ENCODE peak calls at places on chromosomes 2 and 18, in six cellular contexts. One of them, this sample, is unnamed.

GRCh38 chr18:961644-962355 is 57.1 kb downstream of the ADCYAP1 start:
- DNase-seq in cardiac muscle cell: peak; percentile 74
- DNase-seq in AG04450: peak; percentile 7
- DNase-seq in kidney: peak; percentile 66
- DNase-seq in DND-41: peak; percentile 66
- DNase-seq in uterus: peak; percentile 47
- DNase-seq in this sample: peak; percentile 43

GRCh38 chr2:30514134-30514860 is 67.3 kb downstream of the LCLAT1 start:
- DNase-seq in cardiac muscle cell: peak; percentile 61
- DNase-seq in uterus: no peak
- DNase-seq in kidney: no peak
- DNase-seq in DND-41: no peak
- DNase-seq in AG04450: peak; percentile 72
- DNase-seq in this sample: peak; percentile 75

GRCh38 chr18:78903436-78904178 is 76.0 kb upstream of the SALL3 start:
- DNase-seq in kidney: peak; percentile 37
- DNase-seq in DND-41: no peak
- DNase-seq in cardiac muscle cell: no peak
- DNase-seq in uterus: no peak
- DNase-seq in AG04450: no peak
- DNase-seq in this sample: no peak

GRCh38 chr2:239929504-239929903 is 95.6 kb downstream of the NDUFA10 start:
- DNase-seq in DND-41: no peak
- DNase-seq in AG04450: no peak
- DNase-seq in uterus: peak; percentile 4
- DNase-seq in kidney: peak; percentile 37
- DNase-seq in cardiac muscle cell: no peak
- DNase-seq in this sample: no peak

GRCh38 chr2:47217277-47217676 is 62.2 kb upstream of the STPG4 start:
- DNase-seq in DND-41: no peak
- DNase-seq in kidney: no peak
- DNase-seq in AG04450: no peak
- DNase-seq in cardiac muscle cell: no peak
- DNase-seq in uterus: no peak
- DNase-seq in this sample: no peak

GRCh38 chr2:101255501-101255900 is 2.8 kb downstream of the CNOT11 start:
- DNase-seq in uterus: no peak
- DNase-seq in kidney: no peak
- DNase-seq in DND-41: no peak
- DNase-seq in cardiac muscle cell: peak; percentile 27
- DNase-seq in AG04450: no peak
- DNase-seq in this sample: peak; percentile 25

GRCh38 chr2:3257166-3257565 is 120.5 kb downstream of the EIPR1 start:
- DNase-seq in uterus: no peak
- DNase-seq in kidney: no peak
- DNase-seq in cardiac muscle cell: no peak
- DNase-seq in DND-41: no peak
- DNase-seq in AG04450: no peak
- DNase-seq in this sample: peak; percentile 27

GRCh38 chr2:224952942-224953657 is 89.2 kb downstream of the DOCK10 start:
- DNase-seq in AG04450: no peak
- DNase-seq in DND-41: peak; percentile 66
- DNase-seq in cardiac muscle cell: no peak
- DNase-seq in kidney: no peak
- DNase-seq in uterus: no peak
- DNase-seq in this sample: no peak

GRCh38 chr2:121038831-121039230 is 246.2 kb downstream of the TFCP2L1 start:
- DNase-seq in DND-41: no peak
- DNase-seq in AG04450: no peak
- DNase-seq in uterus: no peak
- DNase-seq in cardiac muscle cell: no peak
- DNase-seq in kidney: peak; percentile 84
- DNase-seq in this sample: no peak

GRCh38 chr2:127843677-127844076 is 14.3 kb downstream of the POLR2D start:
- DNase-seq in kidney: no peak
- DNase-seq in DND-41: no peak
- DNase-seq in uterus: no peak
- DNase-seq in cardiac muscle cell: no peak
- DNase-seq in AG04450: no peak
- DNase-seq in this sample: no peak

GRCh38 chr2:241912021-241912555 is 42.6 kb downstream of the RTP5 start:
- DNase-seq in kidney: no peak
- DNase-seq in cardiac muscle cell: no peak
- DNase-seq in AG04450: no peak
- DNase-seq in uterus: no peak
- DNase-seq in DND-41: no peak
- DNase-seq in this sample: no peak

GRCh38 chr2:172976076-172976579 is 99.5 kb upstream of the MAP3K20 start:
- DNase-seq in AG04450: no peak
- DNase-seq in kidney: no peak
- DNase-seq in cardiac muscle cell: no peak
- DNase-seq in uterus: no peak
- DNase-seq in DND-41: no peak
- DNase-seq in this sample: no peak

GRCh38 chr2:175251425-175252041 is 70.0 kb upstream of the ATP5MC3 start:
- DNase-seq in kidney: no peak
- DNase-seq in DND-41: peak; percentile 24
- DNase-seq in cardiac muscle cell: peak; percentile 60
- DNase-seq in AG04450: no peak
- DNase-seq in uterus: no peak
- DNase-seq in this sample: peak; percentile 35

GRCh38 chr18:10681581-10682367 is 155.9 kb downstream of the NAPG start:
- DNase-seq in DND-41: no peak
- DNase-seq in kidney: peak; percentile 49
- DNase-seq in uterus: no peak
- DNase-seq in cardiac muscle cell: no peak
- DNase-seq in AG04450: no peak
- DNase-seq in this sample: peak; percentile 73

GRCh38 chr2:128560718-128561117 is 242.1 kb upstream of the HS6ST1 start:
- DNase-seq in DND-41: no peak
- DNase-seq in kidney: no peak
- DNase-seq in AG04450: no peak
- DNase-seq in cardiac muscle cell: peak; percentile 38
- DNase-seq in uterus: no peak
- DNase-seq in this sample: no peak

GRCh38 chr2:124286089-124286783 is 261.1 kb downstream of the CNTNAP5 start:
- DNase-seq in cardiac muscle cell: peak; percentile 65
- DNase-seq in AG04450: no peak
- DNase-seq in DND-41: no peak
- DNase-seq in uterus: no peak
- DNase-seq in kidney: no peak
- DNase-seq in this sample: no peak

GRCh38 chr2:35462226-35462983 is 893.2 kb upstream of the CRIM1 start:
- DNase-seq in uterus: no peak
- DNase-seq in cardiac muscle cell: peak; percentile 6
- DNase-seq in AG04450: no peak
- DNase-seq in kidney: no peak
- DNase-seq in DND-41: no peak
- DNase-seq in this sample: peak; percentile 27

GRCh38 chr18:46466236-46467160 is 190.5 kb downstream of the LOXHD1 start:
- DNase-seq in AG04450: no peak
- DNase-seq in cardiac muscle cell: no peak
- DNase-seq in uterus: no peak
- DNase-seq in DND-41: no peak
- DNase-seq in kidney: no peak
- DNase-seq in this sample: no peak

GRCh38 chr2:200618590-200619021 is 32.8 kb downstream of the AOX1 start:
- DNase-seq in kidney: no peak
- DNase-seq in uterus: no peak
- DNase-seq in AG04450: no peak
- DNase-seq in DND-41: no peak
- DNase-seq in cardiac muscle cell: peak; percentile 87
- DNase-seq in this sample: peak; percentile 24

DNA sequence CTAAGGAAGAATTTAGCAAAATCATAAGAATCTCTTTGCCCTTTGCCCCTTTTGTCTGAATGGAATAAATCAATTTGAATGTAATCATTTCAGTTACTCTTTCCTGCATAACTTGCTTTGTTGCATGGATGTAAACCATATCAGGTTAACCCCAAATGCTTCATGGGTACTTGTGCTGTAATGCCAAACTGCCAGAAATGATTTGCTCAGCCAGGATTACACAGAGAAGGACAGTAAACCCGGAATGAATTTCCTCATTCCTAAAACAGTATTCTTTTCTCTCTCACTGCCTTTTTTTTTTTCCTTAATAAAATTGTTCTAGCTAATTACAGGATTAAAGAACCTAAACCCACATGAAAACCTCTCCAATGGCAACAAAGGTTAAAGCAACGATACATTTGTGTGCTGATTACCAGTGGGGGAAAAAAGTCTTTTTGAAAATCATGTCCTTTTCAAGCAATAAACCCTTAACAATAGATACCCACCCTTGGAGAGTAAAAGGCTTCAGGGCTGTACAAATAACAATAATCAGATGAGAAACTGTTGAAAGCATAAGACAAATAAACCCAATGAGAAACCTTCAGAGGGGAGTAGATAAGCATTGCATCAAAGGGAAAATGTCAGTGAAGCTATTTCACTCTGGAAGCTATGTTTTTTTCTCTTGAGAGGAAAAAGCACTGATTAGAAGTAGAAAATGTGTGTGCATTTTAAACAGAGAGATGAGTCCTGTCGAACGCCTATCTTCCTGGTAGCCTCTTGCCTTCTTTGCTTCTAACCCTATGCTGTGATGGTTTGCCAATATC is 275.3 kb downstream of the CDH2 start:
- DNase-seq in kidney: no peak
- DNase-seq in cardiac muscle cell: no peak
- DNase-seq in uterus: no peak
- DNase-seq in AG04450: no peak
- DNase-seq in DND-41: no peak
- DNase-seq in this sample: no peak
- H3K4me3 ChIP-seq in kidney: no peak overlapping the region
- H3K4me3 ChIP-seq in cardiac muscle cell: no peak overlapping the region
- H3K4me3 ChIP-seq in uterus: no peak overlapping the region
- H3K4me3 ChIP-seq in AG04450: no peak overlapping the region
- H3K4me3 ChIP-seq in DND-41: no peak overlapping the region
- H3K4me3 ChIP-seq in this sample: no peak overlapping the region

GRCh38 chr2:139033300-139033699 is 253.1 kb upstream of the NXPH2 start:
- DNase-seq in AG04450: no peak
- DNase-seq in kidney: no peak
- DNase-seq in uterus: no peak
- DNase-seq in cardiac muscle cell: peak; percentile 48
- DNase-seq in DND-41: no peak
- DNase-seq in this sample: peak; percentile 56

GRCh38 chr2:139034064-139034463 is 253.9 kb upstream of the NXPH2 start:
- DNase-seq in AG04450: no peak
- DNase-seq in cardiac muscle cell: no peak
- DNase-seq in kidney: no peak
- DNase-seq in uterus: no peak
- DNase-seq in DND-41: no peak
- DNase-seq in this sample: no peak

GRCh38 chr2:139031722-139032121 is 251.5 kb upstream of the NXPH2 start:
- DNase-seq in uterus: no peak
- DNase-seq in kidney: peak; percentile 8
- DNase-seq in AG04450: no peak
- DNase-seq in DND-41: no peak
- DNase-seq in cardiac muscle cell: peak; percentile 20
- DNase-seq in this sample: peak; percentile 3
- TF ChIP-seq CTCF in uterus: no peak
- TF ChIP-seq CTCF in kidney: no peak
- TF ChIP-seq CTCF in AG04450: no peak
- TF ChIP-seq CTCF in DND-41: no peak
- TF ChIP-seq CTCF in cardiac muscle cell: peak; percentile 16
- TF ChIP-seq CTCF in this sample: peak; percentile 25

GRCh38 chr18:72867721-72868665 is at the start of gene NETO1:
- DNase-seq in uterus: no peak
- DNase-seq in DND-41: peak; percentile 65
- DNase-seq in kidney: peak; percentile 67
- DNase-seq in cardiac muscle cell: no peak
- DNase-seq in AG04450: no peak
- DNase-seq in this sample: no peak
- H3K4me3 ChIP-seq in uterus: no peak within 1 kb of the TSS
- H3K4me3 ChIP-seq in DND-41: peak within 1 kb of the TSS; percentile 86
- H3K4me3 ChIP-seq in kidney: no peak within 1 kb of the TSS
- H3K4me3 ChIP-seq in cardiac muscle cell: peak within 1 kb of the TSS; percentile 57
- H3K4me3 ChIP-seq in AG04450: peak within 1 kb of the TSS; percentile 48
- H3K4me3 ChIP-seq in this sample: peak within 1 kb of the TSS; percentile 51

DNA sequence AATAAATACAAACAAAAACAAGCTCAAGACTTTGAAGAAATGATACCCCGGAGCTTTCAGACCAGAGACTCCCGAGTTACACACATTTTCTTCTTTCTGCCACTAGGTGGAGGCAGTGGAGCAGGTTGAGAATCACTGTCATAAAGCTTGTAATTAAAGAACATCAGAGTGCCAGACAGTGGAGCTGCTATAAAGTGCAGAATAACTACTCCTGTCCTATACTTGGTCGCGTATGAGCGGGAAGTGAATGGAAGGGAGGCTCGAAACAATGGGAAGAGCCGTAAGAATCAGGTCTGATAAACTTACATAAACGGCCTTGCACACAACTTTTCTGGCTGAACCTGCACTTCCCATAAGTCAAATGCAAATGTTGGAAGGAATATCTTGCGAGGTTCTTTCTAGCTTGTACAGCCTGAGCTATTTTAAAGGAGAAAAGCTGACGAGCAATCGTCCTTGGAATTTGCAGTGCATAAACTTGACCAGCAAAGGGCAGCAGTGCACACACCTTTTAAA is 189.0 kb downstream of the RPIA start:
- DNase-seq in AG04450: no peak
- DNase-seq in DND-41: peak; percentile 47
- DNase-seq in uterus: no peak
- DNase-seq in cardiac muscle cell: peak; percentile 69
- DNase-seq in kidney: no peak
- DNase-seq in this sample: peak; percentile 47
- TF ChIP-seq CTCF in AG04450: peak; percentile 86
- TF ChIP-seq CTCF in DND-41: peak; percentile 85
- TF ChIP-seq CTCF in uterus: peak; percentile 82
- TF ChIP-seq CTCF in cardiac muscle cell: peak; percentile 75
- TF ChIP-seq CTCF in kidney: peak; percentile 83
- TF ChIP-seq CTCF in this sample: peak; percentile 82

DNA sequence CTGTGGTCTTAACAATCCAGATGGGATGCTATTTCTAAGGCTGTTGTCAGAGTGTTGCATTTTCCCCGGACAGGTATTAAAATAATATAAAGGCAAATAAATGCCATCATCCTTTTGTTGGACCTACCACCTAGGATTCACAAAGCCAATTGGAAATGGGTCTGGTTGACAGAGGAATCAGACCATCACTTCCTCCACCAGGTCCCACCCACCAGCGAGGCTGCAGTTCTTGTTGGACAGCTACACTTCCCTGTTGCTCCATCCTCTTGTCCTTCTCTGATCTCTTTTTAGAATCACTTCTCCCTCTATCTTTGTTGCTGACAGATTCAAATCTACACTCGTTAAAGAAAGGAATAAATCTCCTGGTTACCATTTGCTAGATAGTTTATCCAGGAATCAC is 1.1 kb downstream of the TMEM169 start:
- DNase-seq in uterus: no peak
- DNase-seq in DND-41: no peak
- DNase-seq in kidney: no peak
- DNase-seq in cardiac muscle cell: peak; percentile 25
- DNase-seq in AG04450: no peak
- DNase-seq in this sample: no peak
- H3K4me3 ChIP-seq in uterus: no peak overlapping the region
- H3K4me3 ChIP-seq in DND-41: no peak overlapping the region
- H3K4me3 ChIP-seq in kidney: peak overlapping the region; percentile 88
- H3K4me3 ChIP-seq in cardiac muscle cell: no peak overlapping the region
- H3K4me3 ChIP-seq in AG04450: no peak overlapping the region
- H3K4me3 ChIP-seq in this sample: peak overlapping the region; percentile 80

This sample was measured in brain microvascular endothelial cell.